ENCODE peak calls at places on chromosome 2, in five cellular contexts. One of them, this sample, is unnamed.

GRCh38 chr2:8754056-8754790 is 72.4 kb downstream of the ID2 start:
- DNase-seq in astrocyte of the spinal cord: peak; percentile 44
- DNase-seq in AG09309: no peak
- DNase-seq in heart left ventricle: no peak
- DNase-seq in stomach: no peak
- DNase-seq in this sample: peak; percentile 11

GRCh38 chr2:152355411-152355831 is 20.4 kb downstream of the FMNL2 start:
- DNase-seq in stomach: no peak
- DNase-seq in heart left ventricle: no peak
- DNase-seq in astrocyte of the spinal cord: no peak
- DNase-seq in AG09309: no peak
- DNase-seq in this sample: no peak

GRCh38 chr2:239819091-239819973 is 205.8 kb downstream of the NDUFA10 start:
- DNase-seq in heart left ventricle: no peak
- DNase-seq in AG09309: no peak
- DNase-seq in stomach: peak; percentile 13
- DNase-seq in astrocyte of the spinal cord: no peak
- DNase-seq in this sample: no peak

GRCh38 chr2:64018715-64019082 is 529 bp downstream of the VPS54 start:
- DNase-seq in astrocyte of the spinal cord: peak; percentile 53
- DNase-seq in heart left ventricle: peak; percentile 56
- DNase-seq in AG09309: no peak
- DNase-seq in stomach: no peak
- DNase-seq in this sample: peak; percentile 6

GRCh38 chr2:127634066-127634617 is 11.8 kb upstream of the GPR17 start:
- DNase-seq in AG09309: no peak
- DNase-seq in heart left ventricle: peak; percentile 53
- DNase-seq in stomach: no peak
- DNase-seq in astrocyte of the spinal cord: no peak
- DNase-seq in this sample: no peak

GRCh38 chr2:175004980-175005832 is at the start of gene CHN1:
- DNase-seq in AG09309: peak; percentile 5
- DNase-seq in stomach: peak; percentile 49
- DNase-seq in astrocyte of the spinal cord: peak; percentile 64
- DNase-seq in heart left ventricle: peak; percentile 87
- DNase-seq in this sample: peak; percentile 49

GRCh38 chr2:109162999-109163398 is 34.0 kb downstream of the SH3RF3 start:
- DNase-seq in AG09309: no peak
- DNase-seq in heart left ventricle: peak; percentile 75
- DNase-seq in stomach: peak; percentile 76
- DNase-seq in astrocyte of the spinal cord: peak; percentile 79
- DNase-seq in this sample: peak; percentile 39

GRCh38 chr2:241803387-241804325 is 5.3 kb upstream of the NEU4 start:
- DNase-seq in stomach: no peak
- DNase-seq in AG09309: no peak
- DNase-seq in heart left ventricle: no peak
- DNase-seq in astrocyte of the spinal cord: peak; percentile 16
- DNase-seq in this sample: peak; percentile 23

GRCh38 chr2:240925576-240926515 is 19.7 kb downstream of the CROCC2 start:
- DNase-seq in stomach: peak; percentile 25
- DNase-seq in astrocyte of the spinal cord: no peak
- DNase-seq in AG09309: no peak
- DNase-seq in heart left ventricle: peak; percentile 13
- DNase-seq in this sample: no peak

GRCh38 chr2:53286336-53286735 is 481.3 kb upstream of the CHAC2 start:
- DNase-seq in astrocyte of the spinal cord: no peak
- DNase-seq in heart left ventricle: no peak
- DNase-seq in AG09309: no peak
- DNase-seq in stomach: no peak
- DNase-seq in this sample: peak; percentile 17

GRCh38 chr2:52383541-52383940 is 1351.6 kb upstream of the NRXN1 start:
- DNase-seq in stomach: no peak
- DNase-seq in heart left ventricle: no peak
- DNase-seq in astrocyte of the spinal cord: no peak
- DNase-seq in AG09309: no peak
- DNase-seq in this sample: no peak

GRCh38 chr2:147711031-147711430 is 133.8 kb upstream of the ACVR2A start:
- DNase-seq in astrocyte of the spinal cord: no peak
- DNase-seq in heart left ventricle: no peak
- DNase-seq in stomach: no peak
- DNase-seq in AG09309: no peak
- DNase-seq in this sample: no peak

GRCh38 chr2:208548689-208549088 is 142.1 kb downstream of the PTH2R start:
- DNase-seq in astrocyte of the spinal cord: no peak
- DNase-seq in heart left ventricle: no peak
- DNase-seq in stomach: no peak
- DNase-seq in AG09309: no peak
- DNase-seq in this sample: no peak

GRCh38 chr2:196331143-196331542 is 159.8 kb upstream of the STK17B start:
- DNase-seq in AG09309: peak; percentile 62
- DNase-seq in stomach: peak; percentile 30
- DNase-seq in astrocyte of the spinal cord: peak; percentile 78
- DNase-seq in heart left ventricle: peak; percentile 28
- DNase-seq in this sample: peak; percentile 77

GRCh38 chr2:57957238-57957637 is 89.4 kb upstream of the VRK2 start:
- DNase-seq in stomach: no peak
- DNase-seq in AG09309: no peak
- DNase-seq in heart left ventricle: no peak
- DNase-seq in astrocyte of the spinal cord: no peak
- DNase-seq in this sample: no peak

GRCh38 chr2:218876562-218877219 is 4.0 kb upstream of the WNT10A start:
- DNase-seq in heart left ventricle: peak; percentile 54
- DNase-seq in astrocyte of the spinal cord: peak; percentile 71
- DNase-seq in stomach: peak; percentile 75
- DNase-seq in AG09309: no peak
- DNase-seq in this sample: peak; percentile 68

GRCh38 chr2:128500136-128500800 is 181.6 kb upstream of the HS6ST1 start:
- DNase-seq in stomach: peak; percentile 9
- DNase-seq in astrocyte of the spinal cord: no peak
- DNase-seq in AG09309: no peak
- DNase-seq in heart left ventricle: no peak
- DNase-seq in this sample: no peak

GRCh38 chr2:210956101-210956500 is 399.7 kb downstream of the CPS1 start:
- DNase-seq in AG09309: no peak
- DNase-seq in stomach: no peak
- DNase-seq in heart left ventricle: no peak
- DNase-seq in astrocyte of the spinal cord: no peak
- DNase-seq in this sample: peak; percentile 43

GRCh38 chr2:219555956-219556355 is 12.1 kb downstream of the TMEM198 start:
- DNase-seq in astrocyte of the spinal cord: no peak
- DNase-seq in stomach: no peak
- DNase-seq in AG09309: no peak
- DNase-seq in heart left ventricle: no peak
- DNase-seq in this sample: no peak

GRCh38 chr2:235216901-235217300 is 265.1 kb downstream of the SH3BP4 start:
- DNase-seq in AG09309: no peak
- DNase-seq in astrocyte of the spinal cord: peak; percentile 29
- DNase-seq in heart left ventricle: no peak
- DNase-seq in stomach: no peak
- DNase-seq in this sample: peak; percentile 47

GRCh38 chr2:23505984-23506380 is 121.0 kb downstream of the KLHL29 start:
- DNase-seq in stomach: no peak
- DNase-seq in AG09309: no peak
- DNase-seq in astrocyte of the spinal cord: no peak
- DNase-seq in heart left ventricle: no peak
- DNase-seq in this sample: no peak

GRCh38 chr2:37653805-37654378 is 17.6 kb downstream of the CDC42EP3 start:
- DNase-seq in astrocyte of the spinal cord: no peak
- DNase-seq in AG09309: no peak
- DNase-seq in stomach: no peak
- DNase-seq in heart left ventricle: peak; percentile 77
- DNase-seq in this sample: no peak

GRCh38 chr2:37654932-37655331 is 16.5 kb downstream of the CDC42EP3 start:
- DNase-seq in heart left ventricle: no peak
- DNase-seq in stomach: no peak
- DNase-seq in astrocyte of the spinal cord: no peak
- DNase-seq in AG09309: no peak
- DNase-seq in this sample: no peak

GRCh38 chr2:37652199-37652640 is 19.2 kb downstream of the CDC42EP3 start:
- DNase-seq in stomach: no peak
- DNase-seq in AG09309: peak; percentile 79
- DNase-seq in heart left ventricle: no peak
- DNase-seq in astrocyte of the spinal cord: peak; percentile 93
- DNase-seq in this sample: peak; percentile 79

GRCh38 chr2:37654419-37654818 is 17.0 kb downstream of the CDC42EP3 start:
- DNase-seq in stomach: no peak
- DNase-seq in heart left ventricle: no peak
- DNase-seq in astrocyte of the spinal cord: no peak
- DNase-seq in AG09309: no peak
- DNase-seq in this sample: no peak

GRCh38 chr2:37653093-37653492 is 18.3 kb downstream of the CDC42EP3 start:
- DNase-seq in heart left ventricle: no peak
- DNase-seq in stomach: no peak
- DNase-seq in astrocyte of the spinal cord: no peak
- DNase-seq in AG09309: no peak
- DNase-seq in this sample: no peak
- H3K4me3 ChIP-seq in heart left ventricle: peak overlapping the region; percentile 18
- H3K4me3 ChIP-seq in stomach: no peak overlapping the region
- H3K4me3 ChIP-seq in astrocyte of the spinal cord: no peak overlapping the region
- H3K4me3 ChIP-seq in AG09309: no peak overlapping the region
- H3K4me3 ChIP-seq in this sample: no peak overlapping the region

GRCh38 chr2:176537932-176538331 is 268.7 kb downstream of the MTX2 start:
- DNase-seq in astrocyte of the spinal cord: no peak
- DNase-seq in AG09309: no peak
- DNase-seq in heart left ventricle: no peak
- DNase-seq in stomach: no peak
- DNase-seq in this sample: no peak

GRCh38 chr2:176535480-176536113 is 266.4 kb downstream of the MTX2 start:
- DNase-seq in heart left ventricle: no peak
- DNase-seq in astrocyte of the spinal cord: peak; percentile 46
- DNase-seq in stomach: no peak
- DNase-seq in AG09309: no peak
- DNase-seq in this sample: no peak

GRCh38 chr2:176533505-176534193 is 264.4 kb downstream of the MTX2 start:
- DNase-seq in astrocyte of the spinal cord: no peak
- DNase-seq in AG09309: no peak
- DNase-seq in heart left ventricle: no peak
- DNase-seq in stomach: no peak
- DNase-seq in this sample: no peak

GRCh38 chr2:176536739-176537138 is 267.5 kb downstream of the MTX2 start:
- DNase-seq in heart left ventricle: no peak
- DNase-seq in stomach: no peak
- DNase-seq in astrocyte of the spinal cord: no peak
- DNase-seq in AG09309: no peak
- DNase-seq in this sample: no peak

DNA sequence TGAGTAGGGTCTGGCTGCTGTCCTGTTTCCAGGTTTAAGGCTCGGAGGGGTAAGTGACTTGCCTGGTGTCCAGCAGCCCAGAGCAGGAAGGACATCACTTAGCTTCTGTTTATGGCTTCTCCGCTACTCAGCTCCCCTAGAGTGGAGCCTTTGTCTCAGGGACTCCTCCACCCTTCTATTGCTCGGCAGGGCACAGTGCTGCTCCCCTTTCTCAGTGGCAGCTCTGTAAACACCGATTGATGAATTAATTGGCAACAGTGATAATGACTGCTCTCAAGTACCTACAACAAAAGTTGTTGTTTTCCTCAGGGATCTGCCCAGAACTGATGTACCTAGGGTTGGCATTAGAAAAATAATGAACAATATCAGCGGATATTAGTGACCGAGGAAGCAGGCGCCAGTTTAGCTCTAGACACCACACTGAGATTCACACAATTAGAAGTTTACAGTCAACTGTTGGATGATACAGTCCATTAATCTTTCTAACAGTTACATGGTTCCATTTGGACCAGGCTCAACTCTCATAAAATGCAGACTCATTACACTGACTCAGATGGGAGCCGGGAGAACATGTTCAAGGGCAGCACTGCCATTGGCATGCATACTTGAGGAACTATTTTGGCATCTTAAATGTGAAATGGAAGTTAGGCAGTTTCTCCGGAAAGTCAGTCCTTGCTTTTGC is 265.7 kb downstream of the MTX2 start:
- DNase-seq in AG09309: peak; percentile 79
- DNase-seq in heart left ventricle: no peak
- DNase-seq in astrocyte of the spinal cord: peak; percentile 61
- DNase-seq in stomach: no peak
- DNase-seq in this sample: no peak
- H3K4me3 ChIP-seq in AG09309: no peak overlapping the region
- H3K4me3 ChIP-seq in heart left ventricle: no peak overlapping the region
- H3K4me3 ChIP-seq in astrocyte of the spinal cord: no peak overlapping the region
- H3K4me3 ChIP-seq in stomach: no peak overlapping the region
- H3K4me3 ChIP-seq in this sample: no peak overlapping the region

DNA sequence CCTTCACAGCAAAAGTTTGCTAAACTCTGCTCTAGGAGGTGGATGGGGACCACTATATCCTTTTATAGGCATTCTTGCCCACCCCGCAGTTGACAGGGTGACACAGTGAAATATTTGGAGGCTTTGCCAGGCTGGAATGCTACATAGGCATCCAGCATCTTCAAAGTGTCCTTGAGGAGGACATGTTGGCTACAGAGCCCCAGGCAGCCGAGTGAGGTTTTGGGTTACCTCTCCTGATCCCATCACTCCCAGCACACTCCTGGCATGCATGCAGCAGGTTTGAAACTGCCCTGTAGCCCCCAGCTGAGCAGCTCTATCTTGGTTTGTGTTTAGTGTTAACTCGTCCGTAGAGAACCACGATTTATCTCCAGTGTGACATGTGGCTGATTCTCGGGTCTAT is 7.3 kb downstream of the FOSL2 start:
- DNase-seq in AG09309: no peak
- DNase-seq in heart left ventricle: no peak
- DNase-seq in stomach: no peak
- DNase-seq in astrocyte of the spinal cord: no peak
- DNase-seq in this sample: no peak
- H3K4me3 ChIP-seq in AG09309: no peak overlapping the region
- H3K4me3 ChIP-seq in heart left ventricle: no peak overlapping the region
- H3K4me3 ChIP-seq in stomach: peak overlapping the region; percentile 89
- H3K4me3 ChIP-seq in astrocyte of the spinal cord: no peak overlapping the region
- H3K4me3 ChIP-seq in this sample: no peak overlapping the region

GRCh38 chr2:74077636-74078035 is 70.1 kb downstream of the BOLA3 start:
- DNase-seq in astrocyte of the spinal cord: peak; percentile 6
- DNase-seq in stomach: no peak
- DNase-seq in heart left ventricle: no peak
- DNase-seq in AG09309: no peak
- DNase-seq in this sample: no peak

GRCh38 chr2:74078467-74078866 is 69.2 kb downstream of the BOLA3 start:
- DNase-seq in heart left ventricle: no peak
- DNase-seq in stomach: no peak
- DNase-seq in AG09309: no peak
- DNase-seq in astrocyte of the spinal cord: no peak
- DNase-seq in this sample: no peak

GRCh38 chr2:74079522-74080341 is 68.0 kb downstream of the BOLA3 start:
- DNase-seq in astrocyte of the spinal cord: no peak
- DNase-seq in heart left ventricle: no peak
- DNase-seq in stomach: no peak
- DNase-seq in AG09309: no peak
- DNase-seq in this sample: no peak

GRCh38 chr2:74081030-74081429 is 66.7 kb downstream of the BOLA3 start:
- DNase-seq in stomach: no peak
- DNase-seq in heart left ventricle: no peak
- DNase-seq in astrocyte of the spinal cord: no peak
- DNase-seq in AG09309: no peak
- DNase-seq in this sample: no peak

DNA sequence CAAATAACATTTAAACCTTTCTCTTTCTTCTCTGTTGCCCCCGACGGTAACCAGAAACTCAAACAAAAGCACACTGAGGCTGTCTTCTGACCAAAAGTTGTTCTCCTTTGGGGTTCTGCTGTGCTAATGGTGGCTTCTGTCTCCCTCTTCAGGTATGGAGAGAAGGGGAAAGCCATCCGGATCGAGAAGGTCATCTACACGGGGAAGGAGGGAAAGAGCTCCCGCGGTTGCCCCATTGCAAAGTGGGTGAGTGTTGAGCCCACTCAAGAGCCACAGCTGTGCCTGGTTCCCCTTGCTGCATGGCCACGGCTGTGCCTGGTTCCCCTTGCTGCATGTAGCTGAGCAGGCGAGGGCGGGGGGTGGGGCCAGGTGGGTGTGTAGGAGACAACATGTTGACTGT is 67.4 kb downstream of the BOLA3 start:
- DNase-seq in astrocyte of the spinal cord: no peak
- DNase-seq in heart left ventricle: no peak
- DNase-seq in AG09309: no peak
- DNase-seq in stomach: no peak
- DNase-seq in this sample: no peak
- H3K4me3 ChIP-seq in astrocyte of the spinal cord: no peak overlapping the region
- H3K4me3 ChIP-seq in heart left ventricle: no peak overlapping the region
- H3K4me3 ChIP-seq in AG09309: no peak overlapping the region
- H3K4me3 ChIP-seq in stomach: peak overlapping the region; percentile 11
- H3K4me3 ChIP-seq in this sample: no peak overlapping the region

This sample was measured in brain microvascular endothelial cell.